ENCODE peak calls at places on chromosomes 4 and X, in six cellular contexts. P is A549, D is SK-N-SH, C is transverse colon, B is sigmoid colon, J is GM12878. V is an unnamed sample.
A peak's percentile ranks its signal among the peaks of the same experiment; 100 is the strongest.

GRCh38 chr4:149836546-149836945 is 20.9 kb upstream of the IQCM start:
- DNase-seq in P (no peak), D (no peak), C (no peak), B (no peak), J (no peak), V (no peak)

GRCh38 chr4:52983563-52984303 is 121.6 kb downstream of the RASL11B start:
- DNase-seq in P (peak; percentile 48), D (peak; percentile 49), C (no peak), B (no peak), J (no peak), V (no peak)

GRCh38 chrX:124289443-124289842 is 43.0 kb upstream of the TEX13D start:
- DNase-seq in P (no peak), D (no peak), C (no peak), B (no peak), J (no peak), V (no peak)

GRCh38 chrX:46165411-46165810 is 379.8 kb downstream of the ZNF674 start:
- DNase-seq in P (no peak), D (no peak), C (no peak), B (no peak), J (no peak), V (no peak)

GRCh38 chr4:71537551-71538065 is 198.8 kb downstream of the SLC4A4 start:
- DNase-seq in P (no peak), D (no peak), C (no peak), B (no peak), J (no peak), V (no peak)

GRCh38 chr4:143337600-143338287 is 1.1 kb downstream of the GAB1 start:
- DNase-seq in P (peak; percentile 9), D (peak; percentile 37), C (peak; percentile 79), B (peak; percentile 71), J (no peak), V (peak; percentile 55)

GRCh38 chrX:92213781-92214180 is 434.6 kb downstream of the PCDH11X start:
- DNase-seq in P (peak; percentile 14), D (no peak), C (no peak), B (no peak), J (no peak), V (no peak)

GRCh38 chrX:9473708-9474107 is 8.8 kb downstream of the TBL1X start:
- DNase-seq in P (no peak), D (no peak), C (no peak), B (no peak), J (no peak), V (no peak)

GRCh38 chr4:185143596-185143969 is 517 bp downstream of the SLC25A4 start:
- DNase-seq in P (peak; percentile 7), D (peak; percentile 65), C (peak; percentile 58), B (peak; percentile 96), J (no peak), V (no peak)

GRCh38 chr4:17010426-17011087 is 112.1 kb upstream of the LDB2 start:
- DNase-seq in P (no peak), D (no peak), C (no peak), B (no peak), J (no peak), V (no peak)

GRCh38 chr4:40916218-40916555 is 166.4 kb downstream of the NSUN7 start:
- DNase-seq in P (no peak), D (no peak), C (no peak), B (no peak), J (no peak), V (no peak)

GRCh38 chr4:36006226-36006625 is 238.1 kb downstream of the ARAP2 start:
- DNase-seq in P (peak; percentile 0), D (no peak), C (no peak), B (no peak), J (no peak), V (no peak)

GRCh38 chrX:11629593-11630211 is 36.0 kb downstream of the ARHGAP6 start:
- DNase-seq in P (no peak), D (no peak), C (no peak), B (peak; percentile 80), J (no peak), V (peak; percentile 36)

GRCh38 chr4:145868637-145869409 is 69.8 kb downstream of the ZNF827 start:
- DNase-seq in P (no peak), D (no peak), C (no peak), B (no peak), J (no peak), V (no peak)

GRCh38 chr4:5166377-5166776 is 115.1 kb downstream of the STK32B start:
- DNase-seq in P (no peak), D (no peak), C (no peak), B (no peak), J (no peak), V (no peak)

GRCh38 chrX:51836823-51837222 is 56.6 kb upstream of the MAGED1 start:
- DNase-seq in P (no peak), D (no peak), C (peak; percentile 8), B (no peak), J (no peak), V (no peak)

GRCh38 chrX:16096131-16096530 is 27.2 kb upstream of the GRPR start:
- DNase-seq in P (no peak), D (no peak), C (no peak), B (no peak), J (no peak), V (no peak)

GRCh38 chr4:80268081-80268823 is 1.8 kb downstream of the FGF5 start:
- DNase-seq in P (no peak), D (peak; percentile 20), C (no peak), B (no peak), J (no peak), V (no peak)

GRCh38 chrX:47146121-47146935 is 1.3 kb downstream of the RBM10 start:
- DNase-seq in P (no peak), D (no peak), C (peak; percentile 60), B (no peak), J (no peak), V (no peak)

GRCh38 chr4:17934286-17934685 is 87.3 kb downstream of the LCORL start:
- DNase-seq in P (no peak), D (no peak), C (no peak), B (no peak), J (no peak), V (no peak)

GRCh38 chrX:120794525-120794975 is 81.1 kb downstream of the CT47B1 start:
- DNase-seq in P (no peak), D (no peak), C (no peak), B (no peak), J (no peak), V (no peak)

GRCh38 chr4:2714071-2714770 is 41.9 kb downstream of the TNIP2 start:
- DNase-seq in P (no peak), D (peak; percentile 62), C (no peak), B (peak; percentile 69), J (no peak), V (no peak)

GRCh38 chr4:168769416-168769815 is 240.6 kb downstream of the CBR4 start:
- DNase-seq in P (peak; percentile 24), D (no peak), C (no peak), B (no peak), J (no peak), V (no peak)

GRCh38 chr4:13907255-13907751 is 279.8 kb upstream of the BOD1L1 start:
- DNase-seq in P (peak; percentile 96), D (no peak), C (no peak), B (no peak), J (no peak), V (no peak)
- H3K27ac ChIP-seq in P (peak overlapping the region; percentile 97), D (peak overlapping the region; percentile 98), C (no peak overlapping the region), B (no peak overlapping the region), J (no peak overlapping the region), V (no peak overlapping the region)

GRCh38 chr4:104235966-104236365 is 258.7 kb downstream of the CXXC4 start:
- DNase-seq in P (no peak), D (no peak), C (no peak), B (no peak), J (no peak), V (no peak)
- TF ChIP-seq EP300 in P (no peak), D (no peak), C (no peak), B (no peak), J (no peak), V (no peak)

DNA sequence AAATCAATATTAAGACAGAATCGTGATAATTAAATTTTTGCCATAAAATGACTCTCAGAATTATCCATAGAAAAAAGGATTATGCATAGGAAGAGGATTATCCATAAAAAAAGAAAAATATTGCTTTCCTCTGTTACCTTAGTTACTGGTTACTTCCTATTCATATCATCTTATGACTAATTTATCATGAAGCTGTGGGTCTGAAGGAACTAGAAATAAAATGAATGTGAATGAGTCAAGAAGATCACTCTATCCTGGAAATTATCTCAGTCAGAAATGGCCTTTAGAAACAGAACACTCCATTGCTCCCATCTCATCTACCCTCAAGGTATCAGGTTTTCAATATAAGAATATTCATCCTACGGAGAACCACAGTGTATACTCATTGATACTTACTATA is 19.4 kb downstream of the RPS6KA6 start:
- DNase-seq in P (peak; percentile 12), D (no peak), C (no peak), B (no peak), J (no peak), V (no peak)
- H3K27ac ChIP-seq in P (no peak overlapping the region), D (peak overlapping the region; percentile 78), C (no peak overlapping the region), B (no peak overlapping the region), J (no peak overlapping the region), V (no peak overlapping the region)

GRCh38 chr4:164464313-164464712 is 289.6 kb upstream of the SMIM31 start:
- DNase-seq in P (no peak), D (no peak), C (no peak), B (no peak), J (no peak), V (no peak)
- TF ChIP-seq EP300 in P (no peak), D (no peak), C (no peak), B (no peak), J (no peak), V (no peak)

V was measured in ovary.